ENCODE peak calls at places on chromosomes 11 and 22, in eight cellular contexts. E is fibroblast of mammary gland, V is thoracic aorta, Z is body of pancreas, Y is AG04450, T is endodermal cell, D is H9, S is GM20000. A is an unnamed sample.

GRCh38 chr11:7668911-7669310 is 4.4 kb downstream of the CYB5R2 start:
- DNase-seq in T (no peak), V (no peak), D (no peak), S (no peak), Y (no peak), Z (no peak), E (no peak), A (no peak)

GRCh38 chr11:75851203-75851602 is 36.2 kb downstream of the UVRAG start:
- DNase-seq in T (no peak), S (no peak), V (no peak), Z (no peak), Y (no peak), E (peak), D (no peak), A (no peak)

GRCh38 chr22:42651134-42651533 is 1.9 kb upstream of the CYB5R3 start:
- DNase-seq in S (peak), Y (no peak), E (peak), Z (no peak), D (no peak), V (no peak), T (no peak), A (peak)

GRCh38 chr11:16787035-16787744 is 48.7 kb downstream of the C11orf58 start:
- DNase-seq in V (no peak), E (peak), Z (no peak), T (peak), Y (no peak), S (no peak), D (no peak), A (peak)

GRCh38 chr11:22566293-22566692 is 59.3 kb downstream of the FANCF start:
- DNase-seq in V (no peak), D (peak), S (no peak), E (no peak), Z (no peak), Y (no peak), T (peak), A (no peak)

GRCh38 chr11:13111813-13112130 is 102.7 kb downstream of the RASSF10 start:
- DNase-seq in Z (no peak), S (no peak), T (no peak), D (no peak), V (no peak), E (no peak), Y (no peak), A (no peak)

GRCh38 chr11:66863428-66864125 is 6.7 kb downstream of the LRFN4 start:
- DNase-seq in E (no peak), D (no peak), T (no peak), Y (no peak), Z (no peak), S (no peak), V (no peak), A (no peak)

GRCh38 chr11:116199182-116199581 is 573.6 kb downstream of the BUD13 start:
- DNase-seq in S (no peak), E (no peak), Z (no peak), Y (no peak), T (no peak), D (no peak), V (no peak), A (no peak)

GRCh38 chr11:22343411-22344032 is 5.3 kb downstream of the SLC17A6 start:
- DNase-seq in S (no peak), V (no peak), T (peak), Z (no peak), E (no peak), D (peak), Y (no peak), A (no peak)

GRCh38 chr22:29727248-29727551 is 7.4 kb downstream of the CABP7 start:
- DNase-seq in E (peak), Z (peak), D (peak), Y (no peak), T (peak), V (no peak), S (peak), A (no peak)

GRCh38 chr11:16584569-16584968 is 153.9 kb upstream of the C11orf58 start:
- DNase-seq in D (no peak), T (no peak), Z (no peak), S (no peak), E (no peak), V (no peak), Y (no peak), A (no peak)

GRCh38 chr11:69374110-69374981 is 80.4 kb downstream of the MYEOV start:
- DNase-seq in Y (no peak), S (no peak), E (no peak), Z (no peak), T (peak), V (no peak), D (peak), A (no peak)

GRCh38 chr11:71185411-71185810 is 67.0 kb downstream of the SHANK2 start:
- DNase-seq in S (no peak), Z (no peak), D (peak), E (no peak), V (no peak), Y (no peak), T (no peak), A (no peak)

GRCh38 chr11:129538323-129538722 is 162.7 kb downstream of the BARX2 start:
- DNase-seq in Z (no peak), T (no peak), V (no peak), E (no peak), S (no peak), Y (no peak), D (no peak), A (no peak)

GRCh38 chr11:92829671-92830070 is 139.8 kb upstream of the MTNR1B start:
- DNase-seq in V (no peak), S (no peak), T (no peak), D (no peak), E (no peak), Y (no peak), Z (no peak), A (no peak)

GRCh38 chr11:9789919-9790318 is 126.0 kb downstream of the SWAP70 start:
- DNase-seq in Z (no peak), E (no peak), V (no peak), Y (no peak), D (no peak), S (no peak), T (no peak), A (no peak)

GRCh38 chr22:49426618-49427266 is 400.9 kb downstream of the BRD1 start:
- DNase-seq in S (no peak), Z (no peak), D (no peak), E (no peak), T (no peak), V (no peak), Y (no peak), A (no peak)

GRCh38 chr22:47001288-47001687 is 238.8 kb downstream of the TBC1D22A start:
- DNase-seq in E (no peak), Y (no peak), D (no peak), V (no peak), T (no peak), Z (no peak), S (peak), A (no peak)

GRCh38 chr11:111419641-111420327 is 40.7 kb upstream of the POU2AF1 start:
- DNase-seq in S (no peak), E (no peak), D (no peak), T (peak), Y (no peak), V (peak), Z (peak), A (no peak)

GRCh38 chr11:62889484-62890437 is 9.1 kb downstream of the SLC3A2 start:
- DNase-seq in Z (no peak), V (no peak), E (peak), T (peak), D (no peak), Y (no peak), S (no peak), A (peak)

GRCh38 chr11:133903875-133904817 is 52.6 kb downstream of the IGSF9B start:
- DNase-seq in S (no peak), V (no peak), T (no peak), E (no peak), Z (no peak), D (no peak), Y (no peak), A (no peak)

GRCh38 chr11:34150494-34151151 is 45.2 kb downstream of the NAT10 start:
- DNase-seq in D (no peak), E (peak), S (no peak), T (no peak), V (no peak), Y (no peak), Z (no peak), A (no peak)

GRCh38 chr11:35274909-35275807 is 136.2 kb downstream of the CD44 start:
- DNase-seq in E (no peak), D (no peak), Z (peak), Y (no peak), V (peak), S (no peak), T (peak), A (peak)

GRCh38 chr11:80637011-80637410 is 1196.2 kb upstream of the TENM4 start:
- DNase-seq in T (no peak), Z (no peak), E (no peak), S (no peak), Y (no peak), D (no peak), V (no peak), A (no peak)

GRCh38 chr22:21015051-21016006 is at the start of gene P2RX6:
- DNase-seq in Y (no peak), S (no peak), T (peak), D (no peak), E (peak), V (no peak), Z (no peak), A (peak)

GRCh38 chr11:10158461-10158860 is 135.6 kb downstream of the SBF2 start:
- DNase-seq in D (no peak), T (no peak), E (peak), Z (no peak), V (no peak), Y (no peak), S (no peak), A (no peak)

GRCh38 chr11:100681064-100681502 is 6.0 kb upstream of the ARHGAP42 start:
- DNase-seq in Y (no peak), S (peak), D (peak), T (peak), Z (peak), V (no peak), E (peak), A (peak)

GRCh38 chr11:69377029-69377952 is 83.3 kb downstream of the MYEOV start:
- DNase-seq in D (no peak), S (no peak), T (no peak), E (peak), Z (no peak), V (no peak), Y (no peak), A (no peak)

GRCh38 chr11:72380132-72380503 is 54.2 kb downstream of the CLPB start:
- DNase-seq in Z (no peak), E (no peak), V (no peak), Y (no peak), S (no peak), D (no peak), T (no peak), A (no peak)

GRCh38 chr11:118434123-118434552 is 2.2 kb upstream of the KMT2A start:
- DNase-seq in V (no peak), Z (no peak), S (no peak), E (peak), T (no peak), D (no peak), Y (no peak), A (peak)

GRCh38 chr11:64157987-64158386 is 7.9 kb downstream of the MACROD1 start:
- DNase-seq in T (no peak), E (no peak), D (no peak), Z (no peak), V (no peak), Y (no peak), S (no peak), A (no peak)

GRCh38 chr11:78504708-78505107 is 70.0 kb downstream of the NARS2 start:
- DNase-seq in T (no peak), D (no peak), V (no peak), S (no peak), E (no peak), Y (no peak), Z (no peak), A (no peak)

GRCh38 chr22:41401781-41402648 is 20.3 kb downstream of the TEF start:
- DNase-seq in D (no peak), E (peak), V (no peak), S (no peak), T (no peak), Y (peak), Z (peak), A (peak)

GRCh38 chr11:86693501-86693900 is 21.1 kb upstream of the ME3 start:
- DNase-seq in Z (no peak), E (no peak), D (no peak), T (no peak), S (no peak), Y (no peak), V (no peak), A (no peak)

GRCh38 chr22:37304595-37305343 is 22.5 kb downstream of the CYTH4 start:
- DNase-seq in E (peak), T (no peak), V (no peak), Y (no peak), D (no peak), S (no peak), Z (no peak), A (peak)

GRCh38 chr11:120512727-120513435 is 1.3 kb downstream of the GRIK4 start:
- DNase-seq in D (no peak), S (no peak), T (no peak), Z (no peak), Y (no peak), E (no peak), V (no peak), A (no peak)

GRCh38 chr11:62611705-62612365 is 740 bp downstream of the EML3 start:
- DNase-seq in Y (no peak), E (peak), S (peak), Z (peak), D (peak), V (no peak), T (peak), A (peak)

GRCh38 chr11:117511483-117511934 is 183.9 kb downstream of the CEP164 start:
- DNase-seq in E (no peak), Y (no peak), D (no peak), S (no peak), Z (no peak), V (no peak), T (no peak), A (no peak)

GRCh38 chr11:65536412-65537295 is 11.8 kb downstream of the SCYL1 start:
- DNase-seq in S (no peak), E (no peak), Y (no peak), D (no peak), T (no peak), Z (no peak), V (no peak), A (no peak)
- TF ChIP-seq CTCF in S (no peak), E (no peak), Y (no peak), D (no peak), T (no peak), Z (no peak), V (no peak), A (no peak)

DNA sequence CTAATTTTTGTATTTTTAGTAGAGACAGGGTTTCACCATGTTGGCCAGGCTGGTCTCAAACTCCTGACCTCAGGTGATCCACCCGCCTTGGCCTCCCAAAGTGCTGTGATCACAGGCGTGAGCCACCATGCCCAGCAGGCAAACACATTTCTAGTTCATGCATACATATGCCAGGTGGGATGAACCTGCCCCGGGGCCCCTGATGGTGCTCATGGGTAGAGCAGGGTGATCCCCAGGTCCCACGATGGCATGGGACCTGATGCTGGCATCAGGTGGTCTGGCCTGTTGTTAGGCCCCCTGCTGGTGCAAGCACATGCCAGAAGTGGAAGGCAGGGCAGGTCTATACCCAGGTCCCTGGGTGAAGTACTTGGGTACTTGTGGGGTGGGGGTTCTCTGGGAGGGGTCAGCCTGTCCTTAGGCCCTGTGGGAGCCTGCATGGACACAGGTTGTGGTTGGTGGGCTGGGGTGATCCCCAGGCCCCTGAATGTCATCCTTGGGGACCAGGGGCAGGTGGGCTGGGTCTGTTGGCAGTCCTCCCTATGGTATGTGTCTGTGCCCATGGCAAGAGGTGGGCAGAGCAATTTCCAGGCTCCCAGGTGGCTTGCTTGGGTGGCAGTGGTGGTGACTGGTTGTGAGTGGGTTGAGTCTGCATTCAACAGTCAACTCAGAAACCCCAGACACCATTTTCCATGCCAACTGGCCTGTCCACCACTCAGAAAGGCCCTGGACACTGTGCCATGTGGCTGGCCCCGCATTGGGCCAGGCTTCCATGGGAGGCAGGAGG is 9.6 kb upstream of the RGL4 start:
- DNase-seq in S (no peak), Y (no peak), E (no peak), V (no peak), D (no peak), T (no peak), Z (no peak), A (no peak)
- TF ChIP-seq CTCF in S (no peak), Y (no peak), E (no peak), V (no peak), D (no peak), T (peak), Z (no peak), A (no peak)

DNA sequence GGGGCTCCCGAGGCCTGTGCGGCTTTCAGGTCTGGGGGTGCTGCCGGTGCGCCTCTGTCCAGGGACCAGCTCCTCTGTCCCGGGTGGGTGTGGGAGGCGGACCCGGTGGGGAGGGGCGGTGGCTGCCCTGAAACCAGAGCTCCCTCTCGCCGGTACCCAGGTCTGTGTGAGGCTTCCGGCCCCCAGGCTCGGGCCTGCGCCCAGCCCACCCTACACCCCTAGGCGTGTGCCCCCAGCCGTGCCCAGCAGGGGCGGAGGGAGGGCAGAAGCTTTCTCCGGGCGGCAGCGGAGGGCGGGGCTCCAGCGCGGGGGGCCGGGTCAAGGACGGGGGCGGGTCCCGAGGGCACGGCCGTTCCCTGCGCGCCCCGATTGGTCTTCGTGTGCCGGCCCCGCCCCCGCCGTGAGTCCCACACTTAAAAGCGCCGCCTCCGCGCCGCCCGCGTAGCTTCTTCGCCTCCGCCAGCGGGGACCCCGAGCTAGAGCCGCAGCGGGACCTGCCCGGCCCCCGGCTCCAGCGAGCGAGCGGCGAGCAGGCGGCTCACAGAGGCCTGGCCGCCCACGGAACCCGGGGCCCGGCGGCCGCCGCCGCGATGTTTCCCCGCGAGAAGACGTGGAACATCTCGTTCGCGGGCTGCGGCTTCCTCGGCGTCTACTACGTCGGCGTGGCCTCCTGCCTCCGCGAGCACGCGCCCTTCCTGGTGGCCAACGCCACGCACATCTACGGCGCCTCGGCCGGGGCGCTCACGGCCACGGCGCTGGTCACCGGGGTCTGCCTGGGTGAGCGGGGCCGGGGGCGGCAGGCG is 616 bp downstream of the PNPLA2 start:
- DNase-seq in V (peak), D (peak), Y (peak), Z (peak), T (peak), S (peak), E (peak), A (peak)
- TF ChIP-seq CTCF in V (peak), D (no peak), Y (peak), Z (peak), T (no peak), S (no peak), E (no peak), A (no peak)

DNA sequence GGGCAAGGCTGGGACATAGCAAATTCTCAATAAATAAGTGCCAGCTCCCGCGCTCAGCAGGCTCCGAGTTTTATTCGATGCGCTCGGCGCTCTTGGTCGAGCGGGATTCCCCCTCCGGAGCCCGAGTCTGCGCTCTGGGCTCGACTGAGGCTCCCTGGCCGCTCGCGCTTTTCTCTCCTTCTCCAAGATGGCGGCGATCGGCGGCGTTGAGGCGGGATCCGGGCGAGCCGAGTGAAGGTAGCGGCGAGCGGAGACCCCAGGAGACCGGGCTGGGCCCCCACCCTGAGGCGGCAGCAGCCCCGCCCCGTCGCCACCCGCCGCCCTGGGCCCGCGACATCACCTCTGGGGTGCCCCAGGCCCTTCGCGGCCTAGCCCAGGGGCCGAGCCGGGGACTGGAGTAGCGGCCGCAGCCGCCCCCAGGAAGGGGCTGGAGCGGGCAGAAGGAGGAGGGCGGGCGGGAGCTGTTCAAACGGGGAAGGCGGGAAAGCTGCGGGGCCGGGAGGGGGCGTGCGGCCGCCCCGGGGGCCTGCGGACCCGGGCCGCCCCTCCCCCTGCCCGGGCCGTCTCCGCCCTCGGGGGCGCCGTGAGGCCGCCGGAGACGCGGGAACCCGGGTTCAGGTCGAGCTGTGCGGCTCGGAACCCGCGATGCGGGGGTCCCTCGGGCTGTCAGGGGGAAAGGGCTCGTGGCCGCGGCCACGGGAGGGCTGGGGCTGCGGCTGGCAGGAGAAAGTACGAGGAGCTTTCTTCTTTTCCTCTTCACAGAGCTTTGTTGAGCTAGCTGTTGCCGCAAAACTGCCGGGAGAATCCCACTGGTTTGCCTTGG is at the start of gene HMGXB4:
- DNase-seq in V (peak), T (peak), Z (peak), D (peak), E (peak), Y (peak), S (peak), A (peak)
- TF ChIP-seq CTCF in V (no peak), T (no peak), Z (no peak), D (peak), E (no peak), Y (no peak), S (peak), A (no peak)